ENCODE peak calls at places on chromosomes 7 and 10, in five cellular contexts. U, P, W, N and B are unnamed samples.

GRCh38 chr10:122850705-122851640 is 5.3 kb upstream of the CUZD1 start:
- DNase-seq in U (no peak), P (no peak), W (no peak), N (no peak), B (peak)

GRCh38 chr10:6567203-6567703 is 12.8 kb downstream of the PRKCQ start:
- DNase-seq in U (no peak), P (no peak), W (no peak), N (no peak), B (no peak)

GRCh38 chr7:95324396-95324795 is at the start of gene PON1:
- DNase-seq in U (no peak), P (no peak), W (no peak), N (no peak), B (no peak)

GRCh38 chr7:151598045-151598444 is 78.3 kb upstream of the RHEB start:
- DNase-seq in U (peak), P (no peak), W (peak), N (no peak), B (no peak)

GRCh38 chr7:106744507-106745180 is 83.7 kb upstream of the CCDC71L start:
- DNase-seq in U (no peak), P (no peak), W (no peak), N (no peak), B (no peak)

GRCh38 chr7:106329971-106330733 is 45.4 kb upstream of the NAMPT start:
- DNase-seq in U (peak), P (no peak), W (no peak), N (no peak), B (no peak)

GRCh38 chr10:50624866-50625491 is 1.2 kb upstream of the SGMS1 start:
- DNase-seq in U (peak), P (peak), W (no peak), N (no peak), B (no peak)

GRCh38 chr10:36725581-36726520 is 399.5 kb upstream of the ANKRD30A start:
- DNase-seq in U (peak), P (no peak), W (peak), N (no peak), B (peak)

GRCh38 chr10:33616921-33617320 is 282.5 kb upstream of the NRP1 start:
- DNase-seq in U (no peak), P (no peak), W (peak), N (no peak), B (no peak)

GRCh38 chr7:151351967-151352366 is 10.4 kb downstream of the NUB1 start:
- DNase-seq in U (no peak), P (peak), W (no peak), N (no peak), B (no peak)

GRCh38 chr7:30977896-30978564 is 14.3 kb downstream of the GHRHR start:
- DNase-seq in U (no peak), P (no peak), W (no peak), N (no peak), B (no peak)

GRCh38 chr10:107232013-107232412 is 67.5 kb upstream of the SORCS1 start:
- DNase-seq in U (no peak), P (no peak), W (no peak), N (no peak), B (no peak)

GRCh38 chr7:108457871-108458270 is 1.6 kb upstream of the NRCAM start:
- DNase-seq in U (no peak), P (no peak), W (no peak), N (no peak), B (no peak)

GRCh38 chr7:95772771-95773581 is 622 bp downstream of the DYNC1I1 start:
- DNase-seq in U (peak), P (no peak), W (no peak), N (no peak), B (peak)

GRCh38 chr7:50851891-50852290 is 69.2 kb upstream of the GRB10 start:
- DNase-seq in U (no peak), P (no peak), W (no peak), N (no peak), B (no peak)

GRCh38 chr7:27412164-27412563 is 169.6 kb downstream of the EVX1 start:
- DNase-seq in U (no peak), P (no peak), W (no peak), N (no peak), B (no peak)

GRCh38 chr10:70381491-70382421 is 669 bp downstream of the LRRC20 start:
- DNase-seq in U (peak), P (no peak), W (no peak), N (no peak), B (no peak)

GRCh38 chr10:472241-472910 is 217.1 kb downstream of the DIP2C start:
- DNase-seq in U (no peak), P (no peak), W (no peak), N (peak), B (no peak)

GRCh38 chr10:130631139-130631864 is 495.1 kb downstream of the GLRX3 start:
- DNase-seq in U (no peak), P (no peak), W (no peak), N (no peak), B (no peak)

GRCh38 chr7:70361821-70362220 is 763.5 kb downstream of the AUTS2 start:
- DNase-seq in U (no peak), P (no peak), W (no peak), N (no peak), B (no peak)

GRCh38 chr10:79322616-79323566 is 24.4 kb upstream of the PPIF start:
- DNase-seq in U (peak), P (peak), W (no peak), N (peak), B (no peak)

GRCh38 chr10:114520453-114520852 is 116.2 kb upstream of the AFAP1L2 start:
- DNase-seq in U (peak), P (no peak), W (peak), N (no peak), B (no peak)

GRCh38 chr10:37448161-37448560 is 322.8 kb downstream of the ANKRD30A start:
- DNase-seq in U (no peak), P (no peak), W (no peak), N (no peak), B (no peak)

GRCh38 chr7:131574741-131575140 is 18.3 kb upstream of the PODXL start:
- DNase-seq in U (no peak), P (no peak), W (no peak), N (no peak), B (no peak)

GRCh38 chr10:124225468-124226270 is 132.3 kb upstream of the CHST15 start:
- DNase-seq in U (no peak), P (no peak), W (no peak), N (no peak), B (no peak)

GRCh38 chr10:12045610-12046009 is 3.0 kb upstream of the UPF2 start:
- DNase-seq in U (no peak), P (no peak), W (no peak), N (no peak), B (no peak)